ENCODE peak calls at places on chromosomes 2 and 18, in four cellular contexts. One of them, this sample, is unnamed.
A peak's percentile ranks its signal among the peaks of the same experiment; 100 is the strongest.

GRCh38 chr2:128644156-128644555 is 325.5 kb upstream of the HS6ST1 start:
- DNase-seq in K562: no peak
- DNase-seq in GM12878: no peak
- DNase-seq in GM12891: no peak
- DNase-seq in this sample: no peak

GRCh38 chr2:127638361-127639110 is 7.4 kb upstream of the GPR17 start:
- DNase-seq in GM12891: no peak
- DNase-seq in GM12878: no peak
- DNase-seq in K562: peak; percentile 61
- DNase-seq in this sample: no peak

GRCh38 chr2:63590621-63591408 is 2.1 kb downstream of the MDH1 start:
- DNase-seq in GM12891: no peak
- DNase-seq in K562: peak; percentile 56
- DNase-seq in GM12878: peak; percentile 37
- DNase-seq in this sample: peak; percentile 90

GRCh38 chr2:23637011-23637778 is 252.2 kb downstream of the KLHL29 start:
- DNase-seq in GM12891: no peak
- DNase-seq in GM12878: no peak
- DNase-seq in K562: no peak
- DNase-seq in this sample: no peak

GRCh38 chr2:65868177-65868576 is 435.8 kb upstream of the SPRED2 start:
- DNase-seq in GM12878: no peak
- DNase-seq in GM12891: no peak
- DNase-seq in K562: no peak
- DNase-seq in this sample: no peak

GRCh38 chr2:101219281-101219680 is 33.4 kb upstream of the CNOT11 start:
- DNase-seq in K562: no peak
- DNase-seq in GM12891: no peak
- DNase-seq in GM12878: no peak
- DNase-seq in this sample: no peak

GRCh38 chr2:131756141-131756907 is 228.6 kb downstream of the CCDC74A start:
- DNase-seq in GM12891: no peak
- DNase-seq in K562: no peak
- DNase-seq in GM12878: no peak
- DNase-seq in this sample: no peak

GRCh38 chr2:134839649-134840048 is 1.2 kb downstream of the ACMSD start:
- DNase-seq in GM12891: no peak
- DNase-seq in K562: no peak
- DNase-seq in GM12878: no peak
- DNase-seq in this sample: no peak

GRCh38 chr2:81195017-81195773 is 890.6 kb upstream of the LRRTM1 start:
- DNase-seq in GM12878: no peak
- DNase-seq in GM12891: no peak
- DNase-seq in K562: no peak
- DNase-seq in this sample: no peak

GRCh38 chr2:110773470-110773921 is 41.1 kb downstream of the ACOXL start:
- DNase-seq in GM12891: no peak
- DNase-seq in GM12878: no peak
- DNase-seq in K562: no peak
- DNase-seq in this sample: no peak

GRCh38 chr18:75008186-75008585 is 200.8 kb downstream of the PTGR3 start:
- DNase-seq in GM12891: no peak
- DNase-seq in GM12878: no peak
- DNase-seq in K562: no peak
- DNase-seq in this sample: no peak

GRCh38 chr18:11566236-11566965 is 43.0 kb upstream of the SLC35G4 start:
- DNase-seq in K562: no peak
- DNase-seq in GM12878: no peak
- DNase-seq in GM12891: no peak
- DNase-seq in this sample: no peak

GRCh38 chr2:176552456-176553135 is 283.4 kb downstream of the MTX2 start:
- DNase-seq in K562: no peak
- DNase-seq in GM12878: no peak
- DNase-seq in GM12891: no peak
- DNase-seq in this sample: no peak

GRCh38 chr18:2143666-2144065 is 427.6 kb downstream of the METTL4 start:
- DNase-seq in GM12891: no peak
- DNase-seq in K562: no peak
- DNase-seq in GM12878: no peak
- DNase-seq in this sample: no peak

GRCh38 chr2:81283081-81283480 is 978.5 kb upstream of the LRRTM1 start:
- DNase-seq in GM12878: no peak
- DNase-seq in K562: no peak
- DNase-seq in GM12891: no peak
- DNase-seq in this sample: no peak

GRCh38 chr2:107312240-107312639 is 426.3 kb upstream of the ST6GAL2 start:
- DNase-seq in GM12878: no peak
- DNase-seq in GM12891: no peak
- DNase-seq in K562: no peak
- DNase-seq in this sample: no peak

GRCh38 chr2:100470898-100471514 is 724 bp downstream of the NMS start:
- DNase-seq in GM12878: no peak
- DNase-seq in GM12891: no peak
- DNase-seq in K562: peak; percentile 49
- DNase-seq in this sample: no peak

GRCh38 chr2:129554373-129554772 is 425.1 kb upstream of the RAB6C start:
- DNase-seq in GM12878: no peak
- DNase-seq in GM12891: no peak
- DNase-seq in K562: no peak
- DNase-seq in this sample: no peak

GRCh38 chr2:100819365-100820345 is at the start of gene NPAS2:
- DNase-seq in GM12878: no peak
- DNase-seq in GM12891: no peak
- DNase-seq in K562: no peak
- DNase-seq in this sample: no peak

GRCh38 chr2:150204449-150204848 is 283.0 kb downstream of the RND3 start:
- DNase-seq in K562: no peak
- DNase-seq in GM12891: no peak
- DNase-seq in GM12878: no peak
- DNase-seq in this sample: no peak
- TF ChIP-seq SPI1 in K562: no peak
- TF ChIP-seq SPI1 in GM12891: no peak
- TF ChIP-seq SPI1 in GM12878: no peak
- TF ChIP-seq SPI1 in this sample: no peak

DNA sequence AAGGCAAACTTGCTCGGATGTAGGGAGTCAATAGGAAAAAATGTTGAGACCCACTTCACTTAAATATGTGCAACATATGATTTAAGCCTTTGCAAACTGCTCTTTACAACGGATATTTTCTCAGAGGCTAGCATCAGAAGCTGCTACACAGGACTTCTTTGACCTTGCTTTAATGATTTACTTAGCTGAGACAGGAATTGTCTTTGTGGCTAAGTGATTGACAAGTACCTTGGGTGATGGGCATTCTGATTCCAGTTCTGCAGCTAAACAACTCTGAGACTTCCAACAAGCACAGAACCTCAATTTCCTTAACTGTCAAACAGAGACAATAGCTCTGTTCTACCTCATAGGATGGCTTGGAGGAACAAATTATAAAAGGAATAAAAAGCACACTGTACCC is 150.2 kb downstream of the NCKAP5 start:
- DNase-seq in GM12891: no peak
- DNase-seq in K562: no peak
- DNase-seq in GM12878: peak; percentile 15
- DNase-seq in this sample: no peak
- TF ChIP-seq SPI1 in GM12891: no peak
- TF ChIP-seq SPI1 in K562: no peak
- TF ChIP-seq SPI1 in GM12878: no peak
- TF ChIP-seq SPI1 in this sample: no peak

GRCh38 chr18:58649966-58650816 is 21.1 kb upstream of the MALT1 start:
- DNase-seq in GM12878: peak; percentile 80
- DNase-seq in GM12891: no peak
- DNase-seq in K562: no peak
- DNase-seq in this sample: peak; percentile 19
- TF ChIP-seq SPI1 in GM12878: no peak
- TF ChIP-seq SPI1 in GM12891: no peak
- TF ChIP-seq SPI1 in K562: no peak
- TF ChIP-seq SPI1 in this sample: no peak

GRCh38 chr2:222728621-222729020 is 57.2 kb downstream of the MOGAT1 start:
- DNase-seq in GM12891: no peak
- DNase-seq in K562: no peak
- DNase-seq in GM12878: no peak
- DNase-seq in this sample: no peak

GRCh38 chr2:222732774-222733173 is 61.3 kb downstream of the MOGAT1 start:
- DNase-seq in GM12891: no peak
- DNase-seq in K562: no peak
- DNase-seq in GM12878: no peak
- DNase-seq in this sample: no peak

GRCh38 chr2:222733470-222733845 is 62.0 kb downstream of the MOGAT1 start:
- DNase-seq in GM12878: no peak
- DNase-seq in K562: no peak
- DNase-seq in GM12891: no peak
- DNase-seq in this sample: no peak

GRCh38 chr2:222730346-222731065 is 59.0 kb downstream of the MOGAT1 start:
- DNase-seq in GM12891: no peak
- DNase-seq in K562: no peak
- DNase-seq in GM12878: peak; percentile 55
- DNase-seq in this sample: peak; percentile 60

DNA sequence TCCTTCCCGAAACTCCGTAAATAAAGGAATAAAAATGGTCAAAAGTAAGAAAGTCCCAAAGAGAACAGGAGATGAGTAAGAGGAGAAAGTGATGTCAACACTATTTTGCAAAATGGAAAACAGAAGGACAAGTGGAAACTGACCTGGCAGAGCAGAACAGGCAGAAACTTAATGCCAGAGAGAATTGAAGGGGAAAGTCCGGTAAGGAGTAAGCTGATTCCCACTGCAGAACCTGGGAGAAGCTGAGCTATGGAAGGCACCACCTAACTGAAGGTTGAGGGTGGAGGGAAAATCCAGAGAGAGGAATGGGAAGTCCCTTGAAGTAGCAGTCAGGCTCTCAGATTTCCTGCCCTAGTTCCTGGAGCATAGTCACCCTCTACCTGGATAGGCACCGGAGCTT is 59.7 kb downstream of the MOGAT1 start:
- DNase-seq in K562: no peak
- DNase-seq in GM12878: no peak
- DNase-seq in GM12891: no peak
- DNase-seq in this sample: no peak
- TF ChIP-seq SPI1 in K562: no peak
- TF ChIP-seq SPI1 in GM12878: no peak
- TF ChIP-seq SPI1 in GM12891: no peak
- TF ChIP-seq SPI1 in this sample: no peak